ENCODE peak calls at places on chromosomes 4 and X, in five cellular contexts. K is endothelial cell, H is fibroblast of the conjunctiva, I is choroid plexus epithelial cell, O is NCI-H1694. R is an unnamed sample.

GRCh38 chr4:20151436-20151835 is 100.3 kb upstream of the SLIT2 start:
- DNase-seq in O (no peak), H (no peak), I (no peak), K (no peak), R (peak)

GRCh38 chr4:123833156-123833555 is 436.6 kb downstream of the SPRY1 start:
- DNase-seq in H (no peak), I (no peak), O (no peak), K (no peak), R (no peak)

GRCh38 chrX:17787557-17787956 is 50.3 kb downstream of the SCML1 start:
- DNase-seq in H (no peak), K (no peak), O (no peak), I (no peak), R (no peak)

GRCh38 chr4:65535128-65535527 is 135.2 kb downstream of the EPHA5 start:
- DNase-seq in I (no peak), O (no peak), K (no peak), H (no peak), R (peak)

GRCh38 chr4:13933163-13933562 is 305.6 kb upstream of the BOD1L1 start:
- DNase-seq in K (no peak), I (peak), H (no peak), O (no peak), R (peak)

GRCh38 chrX:130120321-130120731 is 10.0 kb upstream of the ELF4 start:
- DNase-seq in K (no peak), H (no peak), O (no peak), I (no peak), R (no peak)

GRCh38 chrX:47202877-47203276 is 9.2 kb downstream of the UBA1 start:
- DNase-seq in H (no peak), I (no peak), K (no peak), O (no peak), R (no peak)

GRCh38 chrX:47745386-47745785 is 86.4 kb upstream of the UXT start:
- DNase-seq in K (no peak), I (peak), H (no peak), O (no peak), R (no peak)

GRCh38 chr4:40514409-40515025 is 115.1 kb downstream of the RBM47 start:
- DNase-seq in I (no peak), H (no peak), O (no peak), K (no peak), R (no peak)

GRCh38 chr4:137524642-137525384 is 7.5 kb downstream of the PCDH18 start:
- DNase-seq in H (peak), I (peak), O (peak), K (no peak), R (peak)

GRCh38 chr4:7649741-7650531 is 215.2 kb upstream of the PSAPL1 start:
- DNase-seq in O (no peak), K (no peak), H (peak), I (peak), R (peak)

GRCh38 chr4:5203925-5204324 is 152.6 kb downstream of the STK32B start:
- DNase-seq in H (no peak), K (no peak), O (no peak), I (no peak), R (no peak)

GRCh38 chrX:22134681-22135080 is 102.6 kb downstream of the PHEX start:
- DNase-seq in H (no peak), K (no peak), O (peak), I (peak), R (peak)

GRCh38 chr4:3651267-3651846 is 114.8 kb upstream of the ADRA2C start:
- DNase-seq in H (no peak), O (no peak), I (no peak), K (no peak), R (no peak)

GRCh38 chr4:115537387-115537786 is 424.0 kb upstream of the NDST4 start:
- DNase-seq in O (no peak), H (no peak), I (peak), K (no peak), R (no peak)

GRCh38 chr4:4443821-4444220 is 56.9 kb downstream of the NSG1 start:
- DNase-seq in O (no peak), H (no peak), K (no peak), I (peak), R (peak)

GRCh38 chrX:154036513-154036912 is 16.8 kb upstream of the IRAK1 start:
- DNase-seq in O (no peak), K (no peak), H (no peak), I (no peak), R (no peak)

GRCh38 chr4:52038109-52038912 is at the start of gene SGCB:
- DNase-seq in K (peak), O (peak), I (no peak), H (no peak), R (no peak)

R was measured in fibroblast of the aortic adventitia.